ENCODE peak calls at places on chromosomes 5 and 9, in eight cellular contexts. F is transverse colon, K is A549, P is stomach, V is ovary, D is H1, U is GM12878, S is K562. O is an unnamed sample.

GRCh38 chr9:212265-212664 is 2.4 kb upstream of the DOCK8 start:
- DNase-seq in F (no peak), K (no peak), P (no peak), V (no peak), D (no peak), U (no peak), S (no peak), O (no peak)

GRCh38 chr5:152380415-152381123 is 24.5 kb downstream of the NMUR2 start:
- DNase-seq in F (no peak), K (no peak), P (no peak), V (no peak), D (no peak), U (no peak), S (no peak), O (no peak)

GRCh38 chr5:134133213-134133994 is 18.9 kb downstream of the TCF7 start:
- DNase-seq in F (peak), K (no peak), P (no peak), V (peak), D (no peak), U (no peak), S (no peak), O (no peak)

GRCh38 chr9:21210311-21210710 is 3.4 kb upstream of the IFNA10 start:
- DNase-seq in F (no peak), K (no peak), P (no peak), V (no peak), D (no peak), U (no peak), S (no peak), O (no peak)

GRCh38 chr9:11328326-11328725 is 715.5 kb upstream of the PTPRD start:
- DNase-seq in F (no peak), K (no peak), P (no peak), V (no peak), D (no peak), U (no peak), S (no peak), O (no peak)

GRCh38 chr5:86917117-86917579 is 299.4 kb downstream of the COX7C start:
- DNase-seq in F (no peak), K (no peak), P (no peak), V (no peak), D (peak), U (no peak), S (no peak), O (no peak)

GRCh38 chr5:76081811-76082783 is 1.1 kb upstream of the SV2C start:
- DNase-seq in F (no peak), K (no peak), P (no peak), V (no peak), D (peak), U (no peak), S (no peak), O (no peak)

GRCh38 chr5:157514974-157515373 is 55.0 kb downstream of the NIPAL4 start:
- DNase-seq in F (no peak), K (no peak), P (no peak), V (no peak), D (no peak), U (no peak), S (no peak), O (no peak)

GRCh38 chr9:72315510-72316287 is 49.3 kb downstream of the ZFAND5 start:
- DNase-seq in F (peak), K (peak), P (peak), V (no peak), D (no peak), U (no peak), S (no peak), O (no peak)
- TF ChIP-seq EP300 in F (no peak), K (peak), P (no peak), V (no peak), D (no peak), U (no peak), S (no peak), O (no peak)

GRCh38 chr5:102625940-102626339 is 127.1 kb upstream of the SLCO6A1 start:
- DNase-seq in F (no peak), K (no peak), P (no peak), V (no peak), D (no peak), U (no peak), S (no peak), O (no peak)

GRCh38 chr5:102627311-102627710 is 127.8 kb upstream of the PAM start:
- DNase-seq in F (no peak), K (no peak), P (no peak), V (no peak), D (no peak), U (no peak), S (no peak), O (no peak)

GRCh38 chr5:102629827-102630605 is 125.1 kb upstream of the PAM start:
- DNase-seq in F (no peak), K (no peak), P (no peak), V (no peak), D (no peak), U (no peak), S (no peak), O (no peak)

GRCh38 chr5:102625446-102625845 is 126.6 kb upstream of the SLCO6A1 start:
- DNase-seq in F (no peak), K (no peak), P (no peak), V (no peak), D (no peak), U (no peak), S (no peak), O (no peak)

GRCh38 chr5:102628449-102629175 is 126.5 kb upstream of the PAM start:
- DNase-seq in F (no peak), K (no peak), P (no peak), V (no peak), D (no peak), U (no peak), S (no peak), O (no peak)
- TF ChIP-seq EP300 in F (no peak), K (no peak), P (no peak), V (no peak), D (no peak), U (no peak), S (no peak), O (no peak)

GRCh38 chr9:8822667-8823025 is 1023.1 kb upstream of the DMAC1 start:
- DNase-seq in F (no peak), K (no peak), P (no peak), V (no peak), D (no peak), U (no peak), S (no peak), O (no peak)
- TF ChIP-seq EP300 in F (no peak), K (no peak), P (no peak), V (no peak), D (no peak), U (no peak), S (no peak), O (no peak)

GRCh38 chr5:169590602-169591001 is 7.0 kb downstream of the SPDL1 start:
- DNase-seq in F (no peak), K (no peak), P (no peak), V (no peak), D (no peak), U (no peak), S (no peak), O (no peak)
- TF ChIP-seq EP300 in F (no peak), K (no peak), P (no peak), V (no peak), D (no peak), U (no peak), S (no peak), O (no peak)

GRCh38 chr9:29514862-29515261 is 1941.6 kb upstream of the C9orf72 start:
- DNase-seq in F (no peak), K (no peak), P (no peak), V (no peak), D (no peak), U (no peak), S (no peak), O (no peak)

GRCh38 chr9:29511680-29512079 is 1938.4 kb upstream of the C9orf72 start:
- DNase-seq in F (no peak), K (no peak), P (no peak), V (no peak), D (no peak), U (no peak), S (no peak), O (no peak)

DNA sequence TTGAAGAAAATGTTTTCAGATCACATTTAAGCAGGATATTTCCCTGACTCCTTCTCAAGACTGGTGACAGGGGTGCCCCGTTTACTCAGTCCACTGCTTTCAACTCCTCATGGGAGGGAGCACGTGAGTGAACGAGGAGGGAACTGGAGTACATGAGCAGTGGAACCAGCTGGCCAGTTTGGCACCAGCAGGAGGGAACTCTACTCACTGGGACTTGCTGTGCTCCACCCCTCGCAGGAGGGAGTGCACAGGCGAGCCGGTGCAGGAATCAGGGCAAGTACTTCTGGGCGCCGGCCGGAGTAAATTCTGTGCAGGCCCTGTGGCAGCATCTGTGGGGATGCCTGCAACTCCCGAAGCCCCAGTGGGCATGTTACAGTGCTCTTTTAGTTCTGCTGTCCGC is 1941.1 kb upstream of the C9orf72 start:
- DNase-seq in F (no peak), K (no peak), P (no peak), V (no peak), D (peak), U (no peak), S (no peak), O (no peak)
- TF ChIP-seq EP300 in F (no peak), K (no peak), P (no peak), V (no peak), D (no peak), U (no peak), S (no peak), O (no peak)

O was measured in esophagus muscularis mucosa.